ENCODE peak calls at places on chromosomes 4 and X, in nine cellular contexts. A is fibroblast of lung, L is astrocyte of the spinal cord, E is psoas muscle, Y is AG04450, Z is cardiac muscle cell, J is progenitor cell of endocrine pancreas, D is heart left ventricle, H is omental fat pad. Q is an unnamed sample.

GRCh38 chr4:181957088-181957487 is 286.1 kb upstream of the TENM3 start:
- DNase-seq in J (no peak), E (no peak), Y (peak), D (no peak), H (no peak), A (peak), L (peak), Z (no peak), Q (no peak)

GRCh38 chr4:151098191-151098590 is 1.2 kb upstream of the RPS3A start:
- DNase-seq in Z (no peak), E (no peak), Y (no peak), H (no peak), D (peak), A (no peak), L (no peak), J (no peak), Q (no peak)

GRCh38 chrX:123818243-123818642 is 41.6 kb upstream of the XIAP start:
- DNase-seq in A (peak), E (no peak), H (no peak), L (no peak), Y (no peak), D (no peak), Z (no peak), J (no peak), Q (no peak)

GRCh38 chr4:140877781-140878180 is 121.6 kb upstream of the TBC1D9 start:
- DNase-seq in Z (no peak), H (no peak), E (no peak), L (no peak), D (no peak), Y (no peak), J (no peak), A (peak), Q (no peak)

GRCh38 chrX:39470588-39471155 is 627.1 kb downstream of the BCOR start:
- DNase-seq in Y (no peak), E (no peak), D (peak), J (no peak), H (no peak), A (peak), L (peak), Z (no peak), Q (no peak)

GRCh38 chr4:141409556-141409955 is 188.9 kb downstream of the ZNF330 start:
- DNase-seq in Z (no peak), E (no peak), A (no peak), J (no peak), D (no peak), H (no peak), Y (no peak), L (no peak), Q (no peak)

GRCh38 chr4:101037938-101038413 is 309.4 kb downstream of the PPP3CA start:
- DNase-seq in Y (no peak), L (peak), H (no peak), J (no peak), A (peak), Z (no peak), D (no peak), E (no peak), Q (no peak)

GRCh38 chr4:36064147-36064546 is 180.2 kb downstream of the ARAP2 start:
- DNase-seq in J (no peak), E (no peak), H (no peak), D (no peak), L (no peak), Y (no peak), Z (no peak), A (peak), Q (no peak)

GRCh38 chrX:150902434-150903109 is 4.1 kb upstream of the CD99L2 start:
- DNase-seq in Z (no peak), J (no peak), Y (no peak), L (no peak), E (no peak), A (no peak), D (no peak), H (no peak), Q (no peak)

GRCh38 chr4:21790437-21791029 is 158.0 kb downstream of the KCNIP4 start:
- DNase-seq in J (no peak), E (no peak), A (peak), Z (peak), Y (no peak), L (peak), H (no peak), D (no peak), Q (no peak)

GRCh38 chr4:61273237-61273636 is 73.1 kb downstream of the ADGRL3 start:
- DNase-seq in Y (no peak), A (no peak), L (no peak), Z (no peak), J (no peak), D (peak), E (no peak), H (no peak), Q (no peak)

GRCh38 chr4:183492791-183493221 is 12.1 kb upstream of the ING2 start:
- DNase-seq in H (no peak), E (no peak), Y (no peak), A (peak), D (no peak), L (peak), J (no peak), Z (no peak), Q (no peak)

GRCh38 chr4:73817341-73817740 is 19.1 kb upstream of the CXCL6 start:
- DNase-seq in Y (no peak), J (no peak), L (no peak), H (no peak), E (no peak), A (peak), Z (no peak), D (no peak), Q (no peak)

GRCh38 chr4:153679476-153679875 is 4.6 kb upstream of the TLR2 start:
- DNase-seq in Z (no peak), H (no peak), Y (no peak), J (no peak), L (no peak), E (no peak), D (peak), A (no peak), Q (no peak)

GRCh38 chr4:39044364-39044946 is 12.2 kb upstream of the TMEM156 start:
- DNase-seq in E (peak), J (peak), A (peak), H (peak), D (peak), Y (peak), L (peak), Z (peak), Q (peak)

GRCh38 chr4:10762541-10762940 is 78.0 kb upstream of the CLNK start:
- DNase-seq in A (peak), J (no peak), D (no peak), H (no peak), L (peak), E (no peak), Z (peak), Y (peak), Q (no peak)

GRCh38 chr4:168737441-168738176 is 240.8 kb downstream of the PALLD start:
- DNase-seq in Y (peak), H (no peak), E (no peak), Z (no peak), L (peak), J (no peak), A (peak), D (no peak), Q (no peak)

GRCh38 chr4:40525811-40526598 is 103.7 kb downstream of the RBM47 start:
- DNase-seq in E (no peak), A (peak), J (no peak), L (peak), H (no peak), Z (no peak), D (no peak), Y (peak), Q (no peak)

GRCh38 chrX:154396948-154397887 is 959 bp upstream of the RPL10 start:
- DNase-seq in J (peak), Z (peak), L (peak), E (peak), H (no peak), D (peak), A (peak), Y (no peak), Q (peak)

GRCh38 chrX:21374994-21375794 is 976 bp downstream of the CNKSR2 start:
- DNase-seq in A (no peak), L (no peak), E (no peak), Z (peak), D (peak), Y (no peak), J (peak), H (no peak), Q (peak)

GRCh38 chr4:143555676-143556075 is 42.2 kb downstream of the SMARCA5 start:
- DNase-seq in Y (no peak), E (no peak), D (no peak), A (no peak), H (no peak), L (no peak), Z (no peak), J (no peak), Q (no peak)

GRCh38 chrX:23383411-23383810 is 48.8 kb downstream of the PTCHD1 start:
- DNase-seq in A (peak), Z (no peak), Y (no peak), L (peak), J (no peak), E (no peak), H (no peak), D (no peak), Q (no peak)

GRCh38 chrX:100650841-100651240 is 6.8 kb downstream of the SRPX2 start:
- DNase-seq in E (no peak), H (no peak), J (no peak), Z (no peak), Y (no peak), A (no peak), L (no peak), D (no peak), Q (no peak)

GRCh38 chrX:108018659-108019381 is 26.0 kb upstream of the VSIG1 start:
- DNase-seq in D (no peak), A (no peak), E (no peak), J (no peak), Y (no peak), H (no peak), Z (no peak), L (no peak), Q (no peak)

GRCh38 chr4:97646997-97647396 is 496.3 kb downstream of the STPG2 start:
- DNase-seq in L (peak), Z (no peak), A (peak), E (no peak), D (peak), J (no peak), Y (no peak), H (no peak), Q (no peak)

GRCh38 chrX:145821898-145822567 is 4.4 kb downstream of the SLITRK2 start:
- DNase-seq in A (no peak), E (no peak), Z (no peak), J (no peak), D (no peak), L (no peak), Y (no peak), H (no peak), Q (no peak)

GRCh38 chr4:44760142-44760898 is 34.0 kb upstream of the GNPDA2 start:
- DNase-seq in H (no peak), L (peak), E (no peak), D (no peak), Y (no peak), Z (peak), A (peak), J (no peak), Q (peak)

GRCh38 chr4:125368684-125369083 is 53.9 kb downstream of the FAT4 start:
- DNase-seq in Y (peak), H (no peak), L (peak), D (no peak), A (peak), Z (no peak), E (no peak), J (no peak), Q (no peak)

GRCh38 chr4:110361921-110362320 is 114.0 kb upstream of the ENPEP start:
- DNase-seq in Y (no peak), J (no peak), H (no peak), L (peak), D (no peak), A (peak), E (no peak), Z (no peak), Q (no peak)

GRCh38 chrX:30863969-30864368 is 25.1 kb downstream of the TAB3 start:
- DNase-seq in H (no peak), L (no peak), E (no peak), D (peak), Y (peak), Z (no peak), A (no peak), J (no peak), Q (no peak)

GRCh38 chr4:7960790-7961655 is 21.4 kb upstream of the AFAP1 start:
- DNase-seq in Z (peak), J (no peak), Y (peak), H (peak), L (peak), A (peak), D (no peak), E (no peak), Q (no peak)

GRCh38 chr4:52979821-52980590 is 117.9 kb downstream of the RASL11B start:
- DNase-seq in D (no peak), J (no peak), Z (no peak), Y (no peak), E (no peak), A (no peak), L (no peak), H (no peak), Q (no peak)

GRCh38 chr4:115514675-115515074 is 401.3 kb upstream of the NDST4 start:
- DNase-seq in A (no peak), D (no peak), H (no peak), Z (no peak), L (no peak), Y (no peak), E (no peak), J (no peak), Q (no peak)

GRCh38 chrX:10486373-10486772 is 134.0 kb downstream of the MID1 start:
- DNase-seq in A (peak), L (peak), J (no peak), Z (no peak), Y (peak), E (peak), D (no peak), H (no peak), Q (no peak)

GRCh38 chr4:67126115-67126514 is 419.2 kb downstream of the CENPC start:
- DNase-seq in D (no peak), J (no peak), H (no peak), L (no peak), Z (no peak), A (peak), Y (no peak), E (no peak), Q (no peak)

DNA sequence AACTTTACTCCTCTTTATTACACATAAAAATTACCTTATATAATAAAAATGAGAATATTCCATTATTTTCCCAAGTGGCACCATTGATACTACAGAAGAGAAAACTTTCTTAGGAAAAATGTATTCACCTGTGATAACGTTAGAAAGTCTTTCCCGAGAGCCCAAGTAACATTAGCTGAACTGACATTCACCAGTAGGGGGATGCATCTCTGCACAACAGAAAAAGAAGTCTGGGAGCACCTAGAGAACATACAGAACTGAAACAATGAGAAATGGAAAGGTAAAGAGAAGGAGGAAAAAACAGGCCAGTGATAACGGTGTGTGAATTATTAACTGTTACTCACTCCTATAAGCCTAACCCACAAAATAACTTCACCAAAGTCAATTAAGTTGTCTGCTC is 423.3 kb downstream of the CENPC start:
- DNase-seq in A (peak), Y (no peak), J (no peak), E (no peak), D (no peak), H (no peak), L (no peak), Z (peak), Q (no peak)
- TF ChIP-seq CTCF in A (no peak), Y (no peak), J (peak), E (no peak), D (no peak), H (no peak), L (peak), Z (peak), Q (peak)

GRCh38 chr4:163111588-163111987 is 55.1 kb downstream of the NAF1 start:
- DNase-seq in J (no peak), Y (no peak), H (no peak), E (no peak), A (peak), Z (peak), L (peak), D (no peak), Q (no peak)
- TF ChIP-seq CTCF in J (peak), Y (peak), H (no peak), E (no peak), A (peak), Z (peak), L (peak), D (no peak), Q (peak)

GRCh38 chrX:147962476-147962875 is 18.7 kb upstream of the FMR1NB start:
- DNase-seq in Y (no peak), E (no peak), L (no peak), D (no peak), A (peak), J (no peak), H (no peak), Z (no peak), Q (no peak)
- TF ChIP-seq CTCF in Y (no peak), E (no peak), L (no peak), D (no peak), A (no peak), J (no peak), H (no peak), Z (no peak), Q (no peak)

GRCh38 chrX:49282647-49283011 is 13.0 kb downstream of the PPP1R3F start:
- DNase-seq in Y (no peak), E (no peak), J (no peak), A (peak), Z (peak), D (no peak), H (no peak), L (peak), Q (no peak)
- TF ChIP-seq CTCF in Y (peak), E (no peak), J (no peak), A (no peak), Z (peak), D (no peak), H (no peak), L (peak), Q (no peak)

GRCh38 chr4:3452376-3452775 is 10.6 kb downstream of the HGFAC start:
- DNase-seq in L (no peak), Z (peak), J (no peak), A (no peak), H (no peak), D (no peak), Y (no peak), E (peak), Q (no peak)
- TF ChIP-seq CTCF in L (peak), Z (peak), J (peak), A (peak), H (no peak), D (peak), Y (peak), E (peak), Q (peak)

GRCh38 chrX:56783450-56783831 is 54.4 kb downstream of the NBDY start:
- DNase-seq in A (no peak), E (peak), Y (no peak), H (peak), D (peak), J (no peak), L (peak), Z (no peak), Q (no peak)
- TF ChIP-seq CTCF in A (no peak), E (peak), Y (no peak), H (no peak), D (no peak), J (no peak), L (no peak), Z (no peak), Q (no peak)

GRCh38 chrX:19127649-19128168 is 5.4 kb upstream of the ADGRG2 start:
- DNase-seq in J (no peak), Y (no peak), H (no peak), D (peak), A (no peak), L (peak), Z (no peak), E (peak), Q (no peak)

GRCh38 chrX:19133784-19134183 is 11.5 kb upstream of the ADGRG2 start:
- DNase-seq in L (no peak), D (no peak), Z (no peak), J (no peak), Y (no peak), H (no peak), E (no peak), A (no peak), Q (no peak)

GRCh38 chrX:19129694-19130093 is 7.4 kb upstream of the ADGRG2 start:
- DNase-seq in J (no peak), Z (no peak), E (no peak), H (no peak), Y (no peak), L (no peak), D (no peak), A (no peak), Q (no peak)

DNA sequence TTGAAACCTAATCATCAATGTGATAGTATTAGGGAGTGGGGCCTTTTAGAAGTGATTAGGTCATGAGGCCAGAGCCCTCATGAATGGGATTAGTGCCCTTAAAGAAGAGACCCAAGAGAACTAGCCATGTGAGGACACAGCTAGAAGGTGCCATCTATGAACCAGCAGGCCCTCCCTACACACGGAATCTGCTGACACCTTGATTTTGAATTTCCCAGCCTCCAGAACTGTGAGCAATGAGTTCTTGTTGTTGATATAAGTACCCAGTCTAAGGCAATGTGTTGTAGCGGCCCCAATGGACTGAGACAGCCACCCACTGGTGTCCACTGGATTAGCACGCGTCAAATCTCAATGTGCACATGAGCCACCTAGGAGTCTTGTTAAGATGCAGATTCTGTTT is 8.4 kb upstream of the ADGRG2 start:
- DNase-seq in L (no peak), J (no peak), H (no peak), Z (no peak), A (no peak), E (no peak), Y (no peak), D (no peak), Q (no peak)
- TF ChIP-seq CTCF in L (no peak), J (no peak), H (no peak), Z (no peak), A (no peak), E (no peak), Y (no peak), D (no peak), Q (no peak)

Q was measured in neural crest cell.